ENCODE peak calls at places on chromosomes 6 and 20, in seven cellular contexts. I, V, R, S, Q, P and B are unnamed samples.

GRCh38 chr20:44204156-44204831 is 6.3 kb downstream of the OSER1 start:
- DNase-seq in I (no peak), V (no peak), R (no peak), S (no peak), Q (no peak), P (peak; percentile 77), B (peak; percentile 78)

GRCh38 chr20:35093245-35093884 is 758 bp upstream of the TRPC4AP start:
- DNase-seq in I (no peak), V (no peak), R (no peak), S (no peak), Q (no peak), P (no peak), B (no peak)

GRCh38 chr6:19035454-19035853 is 648.3 kb downstream of the RNF144B start:
- DNase-seq in I (no peak), V (no peak), R (no peak), S (no peak), Q (no peak), P (no peak), B (no peak)

GRCh38 chr6:37052027-37052628 is 46.7 kb downstream of the FGD2 start:
- DNase-seq in I (no peak), V (no peak), R (peak; percentile 64), S (no peak), Q (no peak), P (no peak), B (no peak)

GRCh38 chr20:61932199-61932592 is 133.5 kb downstream of the TAF4 start:
- DNase-seq in I (peak; percentile 30), V (no peak), R (peak; percentile 32), S (peak; percentile 10), Q (peak; percentile 19), P (no peak), B (peak; percentile 72)

GRCh38 chr20:48722737-48723191 is 105.0 kb downstream of the PREX1 start:
- DNase-seq in I (no peak), V (no peak), R (peak; percentile 63), S (no peak), Q (no peak), P (peak; percentile 32), B (peak; percentile 73)

GRCh38 chr6:125640441-125641150 is 108.8 kb upstream of the HEY2 start:
- DNase-seq in I (no peak), V (no peak), R (no peak), S (no peak), Q (no peak), P (no peak), B (no peak)

GRCh38 chr6:44725070-44725469 is 337.6 kb downstream of the CDC5L start:
- DNase-seq in I (no peak), V (no peak), R (no peak), S (no peak), Q (no peak), P (no peak), B (no peak)

GRCh38 chr6:112802154-112802553 is 455.0 kb downstream of the RFPL4B start:
- DNase-seq in I (no peak), V (no peak), R (no peak), S (no peak), Q (no peak), P (no peak), B (no peak)

GRCh38 chr20:20079102-20079784 is 26.9 kb downstream of the CFAP61 start:
- DNase-seq in I (no peak), V (no peak), R (no peak), S (no peak), Q (no peak), P (no peak), B (no peak)

GRCh38 chr6:169976301-169977081 is 225.1 kb downstream of the ERMARD start:
- DNase-seq in I (no peak), V (no peak), R (peak; percentile 60), S (peak; percentile 44), Q (no peak), P (no peak), B (peak; percentile 79)

GRCh38 chr20:25462166-25462565 is 54.7 kb downstream of the GINS1 start:
- DNase-seq in I (no peak), V (no peak), R (no peak), S (no peak), Q (no peak), P (no peak), B (no peak)

GRCh38 chr6:144149558-144149893 is 791 bp upstream of the STX11 start:
- DNase-seq in I (no peak), V (no peak), R (no peak), S (peak; percentile 52), Q (no peak), P (no peak), B (no peak)

GRCh38 chr6:144151010-144151727 is 852 bp downstream of the STX11 start:
- DNase-seq in I (no peak), V (peak; percentile 88), R (no peak), S (peak; percentile 50), Q (no peak), P (no peak), B (no peak)

GRCh38 chr6:144148891-144149290 is 1.4 kb upstream of the STX11 start:
- DNase-seq in I (no peak), V (no peak), R (no peak), S (no peak), Q (no peak), P (no peak), B (no peak)

GRCh38 chr6:144149894-144150672 is at the start of gene STX11:
- DNase-seq in I (peak; percentile 80), V (peak; percentile 57), R (peak; percentile 78), S (peak; percentile 89), Q (peak; percentile 54), P (peak; percentile 21), B (no peak)

DNA sequence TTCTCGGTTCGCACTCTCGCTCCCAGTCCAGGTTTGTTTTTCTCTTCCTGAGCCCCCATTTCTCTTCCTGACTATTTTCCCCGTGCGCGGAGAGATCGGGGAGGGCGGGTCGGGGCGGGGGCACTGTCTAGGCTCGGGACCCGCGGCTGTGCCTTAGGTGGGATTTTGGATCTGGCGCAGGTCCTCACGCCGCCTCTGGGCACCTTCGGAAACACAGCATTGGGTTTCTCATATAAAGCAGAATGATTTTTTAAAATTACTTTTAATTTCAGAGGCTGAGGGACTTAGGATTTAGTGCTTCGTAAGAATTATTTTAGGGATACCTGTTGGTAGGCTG is 324 bp downstream of the STX11 start:
- DNase-seq in I (no peak), V (no peak), R (no peak), S (peak; percentile 66), Q (no peak), P (no peak), B (no peak)
- TF ChIP-seq CTCF in I (no peak), V (peak; percentile 24), R (no peak), S (peak; percentile 30), Q (no peak), P (no peak), B (peak; percentile 56)

GRCh38 chr6:160085713-160086505 is 35.7 kb upstream of the SLC22A1 start:
- DNase-seq in I (no peak), V (no peak), R (no peak), S (no peak), Q (no peak), P (no peak), B (no peak)

GRCh38 chr6:160089534-160089897 is 32.1 kb upstream of the SLC22A1 start:
- DNase-seq in I (no peak), V (no peak), R (no peak), S (no peak), Q (no peak), P (no peak), B (no peak)

GRCh38 chr6:160088774-160089533 is 32.7 kb upstream of the SLC22A1 start:
- DNase-seq in I (no peak), V (no peak), R (no peak), S (no peak), Q (no peak), P (no peak), B (no peak)

GRCh38 chr6:160086754-160087153 is 34.9 kb upstream of the SLC22A1 start:
- DNase-seq in I (no peak), V (no peak), R (no peak), S (no peak), Q (no peak), P (no peak), B (no peak)

DNA sequence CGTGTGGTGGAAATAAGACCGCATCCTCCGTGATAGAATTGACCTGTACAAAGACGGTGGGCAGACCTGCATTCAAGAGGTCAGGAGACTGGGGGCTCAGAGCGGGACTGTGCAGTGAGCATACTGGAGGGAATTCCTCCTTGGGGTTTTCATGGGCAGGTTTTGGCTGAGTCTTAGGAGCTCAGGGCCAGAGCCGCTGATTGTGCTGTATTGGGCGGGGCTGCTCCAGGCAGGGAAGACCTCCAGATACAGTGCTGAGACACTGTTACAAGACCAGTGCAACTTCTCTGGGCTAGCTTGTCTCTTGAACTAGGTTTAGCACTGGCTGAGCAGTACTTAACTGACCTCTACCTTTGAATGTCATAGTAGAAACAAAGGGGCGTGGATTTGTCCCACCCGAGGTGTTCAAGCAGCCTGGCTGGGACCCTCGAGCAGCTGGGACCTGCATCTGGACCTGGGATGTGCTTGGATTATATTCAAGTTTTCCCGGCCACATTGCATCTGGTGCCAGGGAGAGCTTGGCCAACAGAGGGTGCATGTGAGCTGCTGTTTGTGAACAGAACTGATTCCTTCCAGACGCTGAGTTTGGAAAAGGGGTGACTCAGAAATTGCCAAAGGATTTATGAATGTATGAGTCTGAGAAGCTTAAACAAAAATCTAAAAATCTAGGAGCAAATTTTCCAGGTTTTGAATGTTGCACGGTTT is 33.4 kb upstream of the SLC22A1 start:
- DNase-seq in I (peak; percentile 81), V (no peak), R (peak; percentile 86), S (no peak), Q (peak; percentile 85), P (peak; percentile 65), B (no peak)
- H3K36me3 ChIP-seq in I (peaks cover 98% of the 10 kb centered on the region), V (peaks cover 31% of the 10 kb centered on the region), R (peaks cover 28% of the 10 kb centered on the region), S (peaks cover 100% of the 10 kb centered on the region), Q (no peaks in the 10 kb centered on the region), P (peaks cover 36% of the 10 kb centered on the region), B (peaks cover 71% of the 10 kb centered on the region)

DNA sequence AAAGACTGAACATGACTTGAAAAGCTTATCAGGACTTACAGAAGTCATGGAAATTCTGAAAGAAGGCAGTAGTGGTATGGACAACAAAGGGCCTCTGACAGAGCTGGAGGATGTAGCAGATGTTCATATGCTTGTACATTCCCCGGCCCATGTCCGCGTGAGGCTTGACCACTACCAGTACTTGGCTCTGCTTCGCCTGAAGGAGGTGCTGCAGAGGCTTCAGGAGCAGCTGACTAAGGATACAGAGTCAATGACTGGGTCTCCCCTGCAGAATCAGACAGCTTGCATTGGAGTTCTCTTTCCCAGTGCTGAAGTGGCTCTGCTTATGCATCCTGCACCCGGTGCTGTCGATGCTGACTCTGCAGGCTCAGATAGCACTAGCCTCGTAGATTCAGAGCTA is 29.2 kb downstream of the TAF11 start:
- DNase-seq in I (no peak), V (no peak), R (no peak), S (no peak), Q (no peak), P (no peak), B (no peak)
- TF ChIP-seq CTCF in I (no peak), V (no peak), R (no peak), S (no peak), Q (no peak), P (no peak), B (no peak)

DNA sequence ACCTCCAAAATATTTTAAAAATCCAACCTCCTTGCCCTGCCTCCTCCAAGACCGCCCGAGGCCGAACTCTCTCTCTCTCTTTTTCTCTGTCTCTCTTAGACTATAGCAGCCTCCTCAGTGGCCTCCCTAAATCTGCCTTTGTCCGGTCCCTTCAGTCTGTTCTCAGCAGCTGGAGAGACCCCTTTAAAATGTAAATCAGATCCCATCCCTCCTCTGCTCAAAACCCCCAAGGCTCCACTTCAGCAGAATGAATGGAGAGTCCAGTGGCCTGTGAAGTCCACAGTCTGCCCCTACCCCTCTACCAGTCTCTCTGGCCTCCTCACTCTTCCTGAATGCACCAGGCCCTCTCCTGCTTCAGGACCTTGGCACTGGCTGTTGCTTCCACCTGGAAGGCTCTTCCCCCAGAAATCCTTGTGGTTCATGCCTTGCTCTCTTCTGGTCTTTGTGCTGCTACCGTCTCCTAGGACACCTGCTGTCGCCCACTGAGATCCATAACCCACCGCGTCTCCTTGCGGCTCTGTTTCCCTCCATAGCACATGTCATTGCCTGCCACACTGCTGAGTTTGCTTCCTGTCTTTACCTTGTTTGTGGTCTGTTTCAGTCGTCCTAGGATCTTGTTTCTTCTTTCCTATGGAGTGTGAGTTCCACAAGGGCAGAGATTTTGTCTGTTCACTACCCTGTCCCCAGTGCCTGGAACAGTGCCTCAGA is 6.0 kb downstream of the MLN start:
- DNase-seq in I (no peak), V (no peak), R (no peak), S (no peak), Q (no peak), P (no peak), B (no peak)
- H3K36me3 ChIP-seq in I (no peaks in the 10 kb centered on the region), V (no peaks in the 10 kb centered on the region), R (no peaks in the 10 kb centered on the region), S (no peaks in the 10 kb centered on the region), Q (no peaks in the 10 kb centered on the region), P (no peaks in the 10 kb centered on the region), B (no peaks in the 10 kb centered on the region)